ENCODE peak calls at places on chromosomes 6 and 20, in five cellular contexts. I is heart left ventricle, R is SHP77, D is D341Med, C is HFFc6. N is an unnamed sample.

GRCh38 chr6:136764522-136764993 is 27.7 kb downstream of the MAP3K5 start:
- DNase-seq in I (no peak), R (no peak), D (no peak), C (no peak), N (no peak)

GRCh38 chr6:154432533-154433476 is 76.2 kb upstream of the IPCEF1 start:
- DNase-seq in I (no peak), R (no peak), D (no peak), C (peak), N (no peak)

GRCh38 chr6:6586671-6587526 is 1.6 kb upstream of the LY86 start:
- DNase-seq in I (no peak), R (no peak), D (no peak), C (no peak), N (no peak)

GRCh38 chr6:99143108-99143828 is 195.5 kb upstream of the FBXL4 start:
- DNase-seq in I (no peak), R (no peak), D (no peak), C (no peak), N (no peak)

GRCh38 chr6:116408476-116408875 is 37.7 kb downstream of the DSE start:
- DNase-seq in I (peak), R (no peak), D (no peak), C (no peak), N (no peak)

GRCh38 chr6:16799279-16800193 is 38.3 kb upstream of the ATXN1 start:
- DNase-seq in I (no peak), R (peak), D (no peak), C (no peak), N (no peak)

GRCh38 chr20:52246366-52246765 is 54.8 kb upstream of the ZFP64 start:
- DNase-seq in I (no peak), R (no peak), D (no peak), C (no peak), N (no peak)

GRCh38 chr6:146857960-146858308 is 259.2 kb downstream of the ADGB start:
- DNase-seq in I (no peak), R (peak), D (peak), C (no peak), N (peak)

GRCh38 chr6:404685-405423 is 13.3 kb downstream of the IRF4 start:
- DNase-seq in I (no peak), R (no peak), D (no peak), C (no peak), N (no peak)

GRCh38 chr6:166752097-166752496 is 125.0 kb upstream of the RPS6KA2 start:
- DNase-seq in I (no peak), R (no peak), D (no peak), C (no peak), N (no peak)

GRCh38 chr6:110537208-110538123 is 61.1 kb upstream of the SLC22A16 start:
- DNase-seq in I (no peak), R (no peak), D (no peak), C (peak), N (no peak)

GRCh38 chr6:43524483-43524961 is 7.6 kb downstream of the POLR1C start:
- DNase-seq in I (no peak), R (no peak), D (no peak), C (no peak), N (no peak)

GRCh38 chr6:40541556-40542174 is 45.5 kb downstream of the LRFN2 start:
- DNase-seq in I (no peak), R (no peak), D (no peak), C (no peak), N (no peak)

GRCh38 chr20:11076434-11076833 is 402.6 kb upstream of the JAG1 start:
- DNase-seq in I (no peak), R (no peak), D (peak), C (no peak), N (no peak)

GRCh38 chr6:115591973-115592486 is 468.7 kb downstream of the FRK start:
- DNase-seq in I (no peak), R (no peak), D (no peak), C (no peak), N (no peak)

GRCh38 chr6:15312500-15312899 is 66.6 kb downstream of the JARID2 start:
- DNase-seq in I (no peak), R (no peak), D (no peak), C (peak), N (no peak)

GRCh38 chr6:119586250-119586882 is 236.8 kb upstream of the MAN1A1 start:
- DNase-seq in I (no peak), R (no peak), D (no peak), C (no peak), N (no peak)

GRCh38 chr20:7144464-7144863 is 377.0 kb downstream of the BMP2 start:
- DNase-seq in I (no peak), R (no peak), D (no peak), C (no peak), N (no peak)

GRCh38 chr6:117344444-117345291 is 79.3 kb downstream of the VGLL2 start:
- DNase-seq in I (no peak), R (no peak), D (no peak), C (no peak), N (no peak)

GRCh38 chr20:10094566-10095173 is 59.9 kb downstream of the ANKEF1 start:
- DNase-seq in I (no peak), R (no peak), D (no peak), C (no peak), N (no peak)

GRCh38 chr6:99611148-99611547 is 4.5 kb downstream of the PRDM13 start:
- DNase-seq in I (no peak), R (no peak), D (no peak), C (no peak), N (no peak)

GRCh38 chr6:157579467-157580031 is 198.6 kb downstream of the ZDHHC14 start:
- DNase-seq in I (no peak), R (no peak), D (no peak), C (peak), N (no peak)

GRCh38 chr6:15827492-15828255 is 164.8 kb upstream of the DTNBP1 start:
- DNase-seq in I (peak), R (no peak), D (no peak), C (no peak), N (no peak)

GRCh38 chr6:30450908-30451818 is 38.1 kb upstream of the HLA-E start:
- DNase-seq in I (no peak), R (no peak), D (no peak), C (peak), N (no peak)

GRCh38 chr6:8240316-8240715 is 138.0 kb upstream of the EEF1E1 start:
- DNase-seq in I (no peak), R (no peak), D (no peak), C (no peak), N (no peak)

GRCh38 chr6:19805146-19805515 is 32.0 kb upstream of the ID4 start:
- DNase-seq in I (no peak), R (peak), D (no peak), C (no peak), N (no peak)

GRCh38 chr6:134512946-134513345 is 195.0 kb upstream of the SGK1 start:
- DNase-seq in I (peak), R (no peak), D (no peak), C (no peak), N (no peak)